ENCODE peak calls at places on chromosomes 4 and X, in four cellular contexts. H, L, C and P are unnamed samples.

GRCh38 chr4:177229331-177229730 is 80.3 kb upstream of the NEIL3 start:
- DNase-seq in H (no peak), L (no peak), C (no peak), P (peak; percentile 41)

GRCh38 chr4:10108818-10109783 is 7.5 kb downstream of the WDR1 start:
- DNase-seq in H (no peak), L (no peak), C (no peak), P (no peak)

GRCh38 chrX:55187281-55187680 is 32.9 kb upstream of the PAGE5 start:
- DNase-seq in H (no peak), L (no peak), C (no peak), P (no peak)

GRCh38 chr4:46404961-46405360 is 15.0 kb upstream of the GABRA2 start:
- DNase-seq in H (no peak), L (no peak), C (no peak), P (no peak)

GRCh38 chr4:176444741-176445140 is 125.0 kb downstream of the SPCS3 start:
- DNase-seq in H (no peak), L (no peak), C (no peak), P (no peak)

GRCh38 chr4:118350961-118351360 is 1.8 kb downstream of the PRSS12 start:
- DNase-seq in H (no peak), L (no peak), C (no peak), P (no peak)

GRCh38 chr4:10178763-10179162 is 62.2 kb upstream of the WDR1 start:
- DNase-seq in H (no peak), L (no peak), C (no peak), P (no peak)

GRCh38 chr4:33886356-33886755 is 2358.0 kb downstream of the ARAP2 start:
- DNase-seq in H (no peak), L (no peak), C (no peak), P (no peak)

GRCh38 chr4:5753766-5754528 is 42.9 kb downstream of the EVC start:
- DNase-seq in H (no peak), L (peak; percentile 83), C (no peak), P (peak; percentile 65)

GRCh38 chr4:187666634-187667033 is 328.9 kb upstream of the ZFP42 start:
- DNase-seq in H (no peak), L (no peak), C (no peak), P (peak; percentile 35)

GRCh38 chr4:138114434-138114833 is 127.7 kb downstream of the SLC7A11 start:
- DNase-seq in H (no peak), L (no peak), C (no peak), P (no peak)

GRCh38 chr4:6706173-6706572 is 3.5 kb downstream of the MRFAP1L1 start:
- DNase-seq in H (no peak), L (no peak), C (no peak), P (no peak)